ENCODE peak calls at places on chromosome 4, in six cellular contexts. X is ovary, B is IMR-90, R is uterus, Z is breast epithelium, Q is lower leg skin. G is an unnamed sample.

GRCh38 chr4:155403886-155404285 is 27.1 kb upstream of the MAP9 start:
- DNase-seq in X (no peak), B (peak), R (no peak), Z (no peak), Q (no peak), G (no peak)

GRCh38 chr4:138053601-138054322 is 188.4 kb downstream of the SLC7A11 start:
- DNase-seq in X (no peak), B (peak), R (peak), Z (no peak), Q (no peak), G (peak)

GRCh38 chr4:180057891-180058643 is 2185.1 kb upstream of the TENM3 start:
- DNase-seq in X (peak), B (no peak), R (no peak), Z (no peak), Q (peak), G (peak)

GRCh38 chr4:145451895-145452294 is 29.8 kb upstream of the SMAD1 start:
- DNase-seq in X (no peak), B (no peak), R (no peak), Z (no peak), Q (no peak), G (no peak)

GRCh38 chr4:186204103-186204559 is 12.8 kb downstream of the CYP4V2 start:
- DNase-seq in X (no peak), B (peak), R (no peak), Z (no peak), Q (peak), G (no peak)

GRCh38 chr4:23929248-23929647 is 39.4 kb upstream of the PPARGC1A start:
- DNase-seq in X (no peak), B (no peak), R (no peak), Z (no peak), Q (no peak), G (no peak)

GRCh38 chr4:122542411-122543236 is 78.2 kb downstream of the IL21 start:
- DNase-seq in X (no peak), B (peak), R (no peak), Z (no peak), Q (no peak), G (no peak)

GRCh38 chr4:159317203-159317602 is 214.3 kb downstream of the RAPGEF2 start:
- DNase-seq in X (no peak), B (no peak), R (no peak), Z (no peak), Q (no peak), G (no peak)

GRCh38 chr4:57425610-57426009 is 315.4 kb upstream of the IGFBP7 start:
- DNase-seq in X (no peak), B (no peak), R (no peak), Z (no peak), Q (no peak), G (no peak)

GRCh38 chr4:13907255-13907751 is 279.8 kb upstream of the BOD1L1 start:
- DNase-seq in X (no peak), B (peak), R (no peak), Z (no peak), Q (no peak), G (peak)

GRCh38 chr4:37873383-37873782 is 17.5 kb upstream of the TBC1D1 start:
- DNase-seq in X (no peak), B (peak), R (no peak), Z (no peak), Q (no peak), G (no peak)

GRCh38 chr4:2630556-2631273 is 94.3 kb downstream of the FAM193A start:
- DNase-seq in X (no peak), B (no peak), R (no peak), Z (peak), Q (peak), G (no peak)

GRCh38 chr4:88900432-88900831 is 156.6 kb downstream of the FAM13A start:
- DNase-seq in X (no peak), B (peak), R (no peak), Z (no peak), Q (no peak), G (no peak)

GRCh38 chr4:16582526-16582925 is 315.9 kb downstream of the LDB2 start:
- DNase-seq in X (no peak), B (no peak), R (no peak), Z (no peak), Q (no peak), G (no peak)

GRCh38 chr4:89836031-89836777 is 757 bp downstream of the SNCA start:
- DNase-seq in X (peak), B (no peak), R (peak), Z (no peak), Q (no peak), G (no peak)

GRCh38 chr4:42339935-42340406 is 57.3 kb upstream of the SHISA3 start:
- DNase-seq in X (peak), B (peak), R (no peak), Z (no peak), Q (no peak), G (no peak)

GRCh38 chr4:127875791-127876190 is 4.9 kb upstream of the PLK4 start:
- DNase-seq in X (no peak), B (no peak), R (no peak), Z (no peak), Q (no peak), G (no peak)

GRCh38 chr4:127881565-127881869 is 824 bp downstream of the PLK4 start:
- DNase-seq in X (no peak), B (no peak), R (no peak), Z (no peak), Q (no peak), G (no peak)

DNA sequence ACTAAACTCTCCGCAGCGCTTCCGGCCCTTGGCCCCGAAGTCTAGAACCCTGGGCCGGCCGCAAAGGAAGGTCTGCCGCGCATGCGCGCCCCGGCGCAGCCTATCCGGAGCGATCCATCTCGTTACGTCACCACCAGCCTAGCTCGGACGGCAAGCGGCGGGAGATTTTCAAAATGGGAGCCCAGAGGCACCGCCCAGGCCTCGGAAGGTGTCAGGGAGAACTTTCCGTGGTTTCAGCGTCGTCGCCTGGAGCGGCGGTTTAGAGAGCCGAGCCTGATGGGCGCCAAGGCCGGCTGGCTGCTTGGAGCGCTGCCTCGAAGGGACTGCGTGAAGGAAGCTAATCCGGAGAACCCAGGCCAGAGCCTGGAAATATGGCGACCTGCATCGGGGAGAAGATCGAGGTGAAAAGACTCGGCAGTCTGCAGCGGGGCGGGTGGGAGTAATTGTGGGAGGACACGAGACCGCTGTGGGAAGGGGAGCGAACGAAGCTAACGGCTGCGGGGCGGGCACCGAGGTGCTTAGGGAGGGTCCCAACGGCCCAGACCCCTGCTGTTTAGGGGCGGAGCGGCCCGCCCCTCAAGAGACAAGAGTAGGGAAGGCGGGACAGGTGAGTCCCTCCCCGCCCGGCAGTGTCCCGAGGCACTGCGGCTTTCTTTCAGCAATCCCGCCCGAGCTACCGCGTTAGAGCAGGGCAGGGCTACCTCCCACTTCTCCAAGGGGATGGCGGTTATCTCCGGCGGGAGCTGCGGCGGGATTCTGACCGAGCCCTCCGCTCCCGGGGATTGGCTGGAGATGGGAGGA is at the start of gene PLK4:
- DNase-seq in X (peak), B (peak), R (peak), Z (peak), Q (peak), G (peak)
- TF ChIP-seq POLR2A in X (no peak), B (peak), R (peak), Z (peak), Q (no peak), G (peak)

GRCh38 chr4:515251-515650 is 16.2 kb downstream of the PIGG start:
- DNase-seq in X (no peak), B (no peak), R (no peak), Z (no peak), Q (peak), G (no peak)
- TF ChIP-seq POLR2A in X (no peak), B (no peak), R (no peak), Z (no peak), Q (no peak), G (no peak)

GRCh38 chr4:183746305-183747229 is 87.5 kb downstream of the TRAPPC11 start:
- DNase-seq in X (no peak), B (peak), R (no peak), Z (no peak), Q (peak), G (no peak)
- TF ChIP-seq POLR2A in X (no peak), B (no peak), R (no peak), Z (no peak), Q (no peak), G (no peak)

GRCh38 chr4:184536070-184536880 is 61.9 kb upstream of the IRF2 start:
- DNase-seq in X (no peak), B (no peak), R (no peak), Z (no peak), Q (no peak), G (no peak)
- TF ChIP-seq POLR2A in X (no peak), B (no peak), R (no peak), Z (no peak), Q (no peak), G (no peak)

GRCh38 chr4:116122131-116122530 is 963.2 kb downstream of the TRAM1L1 start:
- DNase-seq in X (no peak), B (no peak), R (no peak), Z (no peak), Q (no peak), G (peak)

DNA sequence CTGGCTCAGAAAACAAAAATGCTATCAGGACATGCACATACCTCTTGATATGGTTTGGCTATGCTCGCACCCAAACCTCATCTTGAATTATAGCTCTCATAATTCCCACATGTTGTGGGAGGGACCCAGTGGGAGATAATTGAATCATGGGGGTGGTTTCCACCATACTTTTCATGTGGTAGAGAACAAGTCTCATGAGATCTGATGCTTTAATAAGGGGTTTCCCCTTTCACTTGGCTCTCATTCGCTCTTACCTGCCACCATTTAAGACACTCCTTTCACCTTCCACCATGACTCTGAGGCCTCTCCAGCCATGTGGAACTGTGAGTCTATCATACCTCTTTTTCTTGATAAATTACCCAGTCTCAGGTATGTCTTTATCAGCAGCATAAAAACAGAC is 958.6 kb downstream of the TRAM1L1 start:
- DNase-seq in X (no peak), B (no peak), R (no peak), Z (no peak), Q (no peak), G (no peak)
- TF ChIP-seq POLR2A in X (no peak), B (no peak), R (no peak), Z (no peak), Q (no peak), G (no peak)

GRCh38 chr4:99088485-99089365 is at the start of gene ADH5:
- DNase-seq in X (peak), B (peak), R (peak), Z (peak), Q (peak), G (peak)
- TF ChIP-seq POLR2A in X (peak), B (peak), R (peak), Z (no peak), Q (no peak), G (peak)

GRCh38 chr4:152652102-152652501 is 27.7 kb downstream of the TMEM154 start:
- DNase-seq in X (no peak), B (no peak), R (no peak), Z (no peak), Q (no peak), G (no peak)
- TF ChIP-seq POLR2A in X (no peak), B (no peak), R (no peak), Z (no peak), Q (no peak), G (no peak)

DNA sequence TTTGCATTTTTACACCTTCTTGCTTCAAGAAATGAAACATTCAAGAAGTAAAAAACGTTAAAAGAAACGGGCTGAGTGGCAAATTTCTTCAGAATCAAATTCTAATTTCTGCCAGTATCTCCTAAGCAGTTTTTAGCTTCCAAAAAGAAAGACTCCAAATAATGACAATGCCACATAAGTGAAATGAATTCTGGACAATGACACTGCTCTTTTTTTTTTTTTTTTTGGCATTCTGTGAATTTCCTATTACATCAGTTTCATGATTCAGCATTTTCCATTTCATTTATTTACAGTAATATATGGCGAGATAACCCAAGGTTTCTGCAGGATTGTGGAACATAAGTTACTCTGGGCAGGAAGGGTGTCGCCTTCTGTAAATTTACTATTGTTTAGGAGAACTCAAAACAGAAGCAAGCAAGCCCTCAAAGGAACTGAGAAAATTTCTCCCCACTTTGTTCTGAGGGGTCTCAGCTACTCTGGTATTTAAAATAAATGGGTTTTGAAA is 1.3 kb downstream of the SEL1L3 start:
- DNase-seq in X (no peak), B (peak), R (no peak), Z (no peak), Q (no peak), G (no peak)
- TF ChIP-seq POLR2A in X (no peak), B (no peak), R (no peak), Z (no peak), Q (no peak), G (no peak)

GRCh38 chr4:7034262-7035081 is 8.7 kb upstream of the TADA2B start:
- DNase-seq in X (no peak), B (peak), R (no peak), Z (no peak), Q (no peak), G (peak)
- TF ChIP-seq POLR2A in X (no peak), B (no peak), R (no peak), Z (no peak), Q (no peak), G (no peak)